ENCODE peak calls at places on chromosomes 2 and 18, in four cellular contexts. J is K562, M is A549, O is HepG2. P is an unnamed sample.

GRCh38 chr18:49778826-49779465 is 34.4 kb downstream of the ACAA2 start:
- DNase-seq in J (no peak), M (no peak), O (no peak), P (no peak)

GRCh38 chr18:79680100-79680879 is 687 bp downstream of the CTDP1 start:
- DNase-seq in J (peak), M (peak), O (peak), P (no peak)

GRCh38 chr18:28494151-28494550 is 317.2 kb upstream of the CDH2 start:
- DNase-seq in J (no peak), O (no peak), M (no peak), P (no peak)

GRCh38 chr18:23689031-23689615 is at the start of gene LAMA3:
- DNase-seq in O (no peak), M (peak), J (no peak), P (no peak)

GRCh38 chr2:230665263-230665691 is 47.4 kb upstream of the CAB39 start:
- DNase-seq in J (no peak), M (no peak), O (no peak), P (no peak)

GRCh38 chr2:232523682-232524597 is 2.0 kb upstream of the CHRND start:
- DNase-seq in M (peak), O (peak), J (peak), P (peak)

GRCh38 chr2:56133931-56134629 is 49.7 kb upstream of the CCDC85A start:
- DNase-seq in J (peak), O (no peak), M (no peak), P (no peak)

GRCh38 chr2:80035749-80036285 is 268.7 kb downstream of the LRRTM1 start:
- DNase-seq in O (no peak), J (no peak), M (no peak), P (no peak)

GRCh38 chr18:39448942-39449341 is 1883.3 kb upstream of the CELF4 start:
- DNase-seq in J (no peak), O (no peak), M (no peak), P (no peak)

GRCh38 chr2:195563857-195564512 is 93.0 kb upstream of the SLC39A10 start:
- DNase-seq in J (no peak), M (no peak), O (no peak), P (no peak)

GRCh38 chr2:213234641-213235040 is 49.6 kb upstream of the SPAG16 start:
- DNase-seq in M (no peak), J (no peak), O (no peak), P (no peak)

GRCh38 chr2:214934006-214934405 is 124.5 kb upstream of the BARD1 start:
- DNase-seq in M (no peak), J (no peak), O (no peak), P (no peak)

GRCh38 chr2:227509824-227510619 is 38.1 kb downstream of the AGFG1 start:
- DNase-seq in O (peak), J (no peak), M (no peak), P (no peak)

GRCh38 chr2:204074434-204074833 is 137.9 kb downstream of the ICOS start:
- DNase-seq in J (no peak), M (no peak), O (no peak), P (no peak)

GRCh38 chr2:216985658-216986141 is 125.8 kb upstream of the TNP1 start:
- DNase-seq in M (no peak), J (no peak), O (no peak), P (peak)

GRCh38 chr2:180385601-180386201 is 378.6 kb upstream of the CWC22 start:
- DNase-seq in O (no peak), M (no peak), J (no peak), P (no peak)

GRCh38 chr2:40037303-40037702 is 258.2 kb upstream of the THUMPD2 start:
- DNase-seq in J (no peak), M (no peak), O (no peak), P (no peak)

GRCh38 chr18:11310476-11311086 is 161.2 kb upstream of the PIEZO2 start:
- DNase-seq in M (peak), J (peak), O (peak), P (no peak)

GRCh38 chr2:183950673-183951072 is 647.7 kb upstream of the ZNF804A start:
- DNase-seq in M (no peak), O (no peak), J (no peak), P (no peak)

GRCh38 chr18:3675446-3675845 is 225.5 kb downstream of the TGIF1 start:
- DNase-seq in M (peak), O (peak), J (no peak), P (no peak)

GRCh38 chr18:48649231-48649630 is 110.4 kb downstream of the CTIF start:
- DNase-seq in M (no peak), O (peak), J (no peak), P (no peak)

GRCh38 chr2:120480346-120480902 is 134.5 kb downstream of the INHBB start:
- DNase-seq in O (no peak), J (no peak), M (no peak), P (no peak)

GRCh38 chr2:25982273-25982967 is at the start of gene KIF3C:
- DNase-seq in J (peak), O (peak), M (peak), P (peak)

GRCh38 chr2:5696741-5697521 is 4.7 kb downstream of the SOX11 start:
- DNase-seq in O (no peak), M (no peak), J (no peak), P (no peak)

GRCh38 chr2:98479959-98480524 is 35.4 kb downstream of the INPP4A start:
- DNase-seq in J (no peak), M (no peak), O (no peak), P (no peak)

GRCh38 chr18:41870817-41871216 is 84.2 kb upstream of the PIK3C3 start:
- DNase-seq in O (no peak), J (no peak), M (no peak), P (no peak)

DNA sequence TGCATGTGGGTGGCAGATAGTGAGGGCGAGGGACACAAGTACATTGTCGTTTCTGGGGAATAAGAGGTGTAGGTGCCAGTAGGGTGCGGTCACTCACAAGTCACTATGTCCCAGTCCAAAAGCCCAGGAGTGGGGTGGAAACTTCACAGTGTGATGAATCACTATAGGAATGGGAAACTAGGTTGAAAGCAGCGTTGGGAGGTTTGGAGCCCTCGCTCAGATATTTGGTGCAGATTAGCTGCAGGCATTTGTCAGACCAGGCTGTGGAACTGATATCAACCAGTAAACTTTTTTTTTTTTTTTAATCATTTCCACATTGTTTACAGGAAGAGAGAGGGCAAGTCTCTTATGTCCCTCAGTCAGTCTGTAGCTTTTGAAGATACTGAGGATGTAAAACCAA is 121.8 kb downstream of the CERS6 start:
- DNase-seq in J (no peak), M (no peak), O (no peak), P (no peak)
- TF ChIP-seq RNF2 in J (no peak), M (no peak), O (no peak), P (no peak)

GRCh38 chr2:136117391-136117841 is 533 bp downstream of the CXCR4 start:
- DNase-seq in O (no peak), J (peak), M (peak), P (no peak)
- TF ChIP-seq RNF2 in O (no peak), J (no peak), M (peak), P (no peak)

DNA sequence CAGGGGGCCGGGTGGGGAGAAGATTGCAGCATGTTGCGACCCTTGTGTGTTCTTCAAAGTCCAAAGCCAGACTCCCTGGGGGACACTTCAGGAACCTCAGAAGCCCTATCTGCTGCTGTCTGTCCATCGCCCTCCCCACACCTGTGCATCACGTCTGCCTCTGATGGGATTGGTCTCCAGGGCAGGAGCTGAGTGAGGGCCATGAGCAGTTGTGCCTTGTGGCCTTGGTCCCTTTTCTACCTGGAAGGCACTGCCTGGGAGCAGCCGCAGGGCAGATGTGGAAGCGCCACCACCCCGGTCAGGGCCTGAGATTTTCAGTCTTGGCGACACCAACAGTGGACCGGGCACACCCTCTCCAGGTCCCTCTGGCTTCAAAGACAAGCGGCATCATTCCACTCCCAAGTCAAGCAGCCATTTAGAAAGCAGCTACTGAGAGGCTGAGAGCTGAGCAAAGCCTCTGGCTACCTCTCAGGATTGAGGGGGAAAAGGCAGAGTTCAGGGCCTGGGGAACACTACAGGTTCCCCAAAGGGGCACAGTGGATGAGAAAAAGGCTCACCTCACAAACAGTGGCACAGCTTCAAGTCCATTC is 210.0 kb upstream of the RAB6C start:
- DNase-seq in O (no peak), J (no peak), M (no peak), P (no peak)
- TF ChIP-seq RNF2 in O (no peak), J (no peak), M (no peak), P (no peak)

GRCh38 chr2:69200107-69200520 is 186.9 kb downstream of the GFPT1 start:
- DNase-seq in J (no peak), O (peak), M (no peak), P (no peak)
- TF ChIP-seq RNF2 in J (no peak), O (no peak), M (no peak), P (no peak)

P was measured in H1.